ENCODE peak calls at places on chromosomes 5 and 9, in eight cellular contexts. One of them, this sample, is unnamed.

GRCh38 chr9:126527109-126527825 is 86.5 kb upstream of the LMX1B start:
- DNase-seq in stimulated activated CD4-positive, alpha-beta T cell treated with anti-CD3 and anti-CD28 coated beads, Interleukin-12 subunit alpha, Interleukin-12 subunit beta, amount 100 ng/mL, for 24 hours: no peak
- DNase-seq in H9: no peak
- DNase-seq in activated B cell treated with CpG ODN at 0.5 μM for 24 hours: no peak
- DNase-seq in adrenal gland: no peak
- DNase-seq in naive thymus-derived CD4-positive, alpha-beta T cell: no peak
- DNase-seq in GM06990: no peak
- DNase-seq in coronary artery: no peak
- DNase-seq in this sample: no peak

GRCh38 chr5:97142521-97143254 is at the start of gene LIX1:
- DNase-seq in stimulated activated CD4-positive, alpha-beta T cell treated with anti-CD3 and anti-CD28 coated beads, Interleukin-12 subunit alpha, Interleukin-12 subunit beta, amount 100 ng/mL, for 24 hours: no peak
- DNase-seq in H9: peak; percentile 68
- DNase-seq in activated B cell treated with CpG ODN at 0.5 μM for 24 hours: no peak
- DNase-seq in adrenal gland: peak; percentile 63
- DNase-seq in naive thymus-derived CD4-positive, alpha-beta T cell: no peak
- DNase-seq in GM06990: no peak
- DNase-seq in coronary artery: no peak
- DNase-seq in this sample: no peak

GRCh38 chr5:95519681-95520080 is 35.1 kb downstream of the SKIC3 start:
- DNase-seq in stimulated activated CD4-positive, alpha-beta T cell treated with anti-CD3 and anti-CD28 coated beads, Interleukin-12 subunit alpha, Interleukin-12 subunit beta, amount 100 ng/mL, for 24 hours: no peak
- DNase-seq in H9: no peak
- DNase-seq in activated B cell treated with CpG ODN at 0.5 μM for 24 hours: no peak
- DNase-seq in adrenal gland: no peak
- DNase-seq in naive thymus-derived CD4-positive, alpha-beta T cell: no peak
- DNase-seq in GM06990: no peak
- DNase-seq in coronary artery: no peak
- DNase-seq in this sample: no peak

GRCh38 chr9:99349870-99350269 is 127.8 kb downstream of the SEC61B start:
- DNase-seq in stimulated activated CD4-positive, alpha-beta T cell treated with anti-CD3 and anti-CD28 coated beads, Interleukin-12 subunit alpha, Interleukin-12 subunit beta, amount 100 ng/mL, for 24 hours: no peak
- DNase-seq in H9: no peak
- DNase-seq in activated B cell treated with CpG ODN at 0.5 μM for 24 hours: no peak
- DNase-seq in adrenal gland: no peak
- DNase-seq in naive thymus-derived CD4-positive, alpha-beta T cell: no peak
- DNase-seq in GM06990: no peak
- DNase-seq in coronary artery: no peak
- DNase-seq in this sample: no peak

GRCh38 chr9:81410201-81410600 is 279.1 kb downstream of the TLE1 start:
- DNase-seq in stimulated activated CD4-positive, alpha-beta T cell treated with anti-CD3 and anti-CD28 coated beads, Interleukin-12 subunit alpha, Interleukin-12 subunit beta, amount 100 ng/mL, for 24 hours: no peak
- DNase-seq in H9: no peak
- DNase-seq in activated B cell treated with CpG ODN at 0.5 μM for 24 hours: no peak
- DNase-seq in adrenal gland: no peak
- DNase-seq in naive thymus-derived CD4-positive, alpha-beta T cell: no peak
- DNase-seq in GM06990: no peak
- DNase-seq in coronary artery: no peak
- DNase-seq in this sample: peak; percentile 49

GRCh38 chr5:132417889-132418432 is 48.5 kb downstream of the SLC22A5 start:
- DNase-seq in stimulated activated CD4-positive, alpha-beta T cell treated with anti-CD3 and anti-CD28 coated beads, Interleukin-12 subunit alpha, Interleukin-12 subunit beta, amount 100 ng/mL, for 24 hours: no peak
- DNase-seq in H9: no peak
- DNase-seq in activated B cell treated with CpG ODN at 0.5 μM for 24 hours: no peak
- DNase-seq in adrenal gland: no peak
- DNase-seq in naive thymus-derived CD4-positive, alpha-beta T cell: no peak
- DNase-seq in GM06990: no peak
- DNase-seq in coronary artery: no peak
- DNase-seq in this sample: no peak

GRCh38 chr5:60036539-60036938 is 143.0 kb upstream of the PDE4D start:
- DNase-seq in stimulated activated CD4-positive, alpha-beta T cell treated with anti-CD3 and anti-CD28 coated beads, Interleukin-12 subunit alpha, Interleukin-12 subunit beta, amount 100 ng/mL, for 24 hours: no peak
- DNase-seq in H9: no peak
- DNase-seq in activated B cell treated with CpG ODN at 0.5 μM for 24 hours: no peak
- DNase-seq in adrenal gland: no peak
- DNase-seq in naive thymus-derived CD4-positive, alpha-beta T cell: no peak
- DNase-seq in GM06990: no peak
- DNase-seq in coronary artery: no peak
- DNase-seq in this sample: no peak

GRCh38 chr9:79013715-79014610 is 557.8 kb upstream of the TLE4 start:
- DNase-seq in stimulated activated CD4-positive, alpha-beta T cell treated with anti-CD3 and anti-CD28 coated beads, Interleukin-12 subunit alpha, Interleukin-12 subunit beta, amount 100 ng/mL, for 24 hours: no peak
- DNase-seq in H9: no peak
- DNase-seq in activated B cell treated with CpG ODN at 0.5 μM for 24 hours: no peak
- DNase-seq in adrenal gland: no peak
- DNase-seq in naive thymus-derived CD4-positive, alpha-beta T cell: no peak
- DNase-seq in GM06990: no peak
- DNase-seq in coronary artery: no peak
- DNase-seq in this sample: peak; percentile 62

GRCh38 chr5:91955610-91956009 is 572.5 kb upstream of the ARRDC3 start:
- DNase-seq in stimulated activated CD4-positive, alpha-beta T cell treated with anti-CD3 and anti-CD28 coated beads, Interleukin-12 subunit alpha, Interleukin-12 subunit beta, amount 100 ng/mL, for 24 hours: no peak
- DNase-seq in H9: no peak
- DNase-seq in activated B cell treated with CpG ODN at 0.5 μM for 24 hours: no peak
- DNase-seq in adrenal gland: no peak
- DNase-seq in naive thymus-derived CD4-positive, alpha-beta T cell: no peak
- DNase-seq in GM06990: no peak
- DNase-seq in coronary artery: no peak
- DNase-seq in this sample: no peak

GRCh38 chr5:106167766-106168165 is 1503.0 kb downstream of the EFNA5 start:
- DNase-seq in stimulated activated CD4-positive, alpha-beta T cell treated with anti-CD3 and anti-CD28 coated beads, Interleukin-12 subunit alpha, Interleukin-12 subunit beta, amount 100 ng/mL, for 24 hours: no peak
- DNase-seq in H9: no peak
- DNase-seq in activated B cell treated with CpG ODN at 0.5 μM for 24 hours: no peak
- DNase-seq in adrenal gland: no peak
- DNase-seq in naive thymus-derived CD4-positive, alpha-beta T cell: no peak
- DNase-seq in GM06990: no peak
- DNase-seq in coronary artery: no peak
- DNase-seq in this sample: no peak

GRCh38 chr5:180352116-180352975 is 790 bp downstream of the GFPT2 start:
- DNase-seq in stimulated activated CD4-positive, alpha-beta T cell treated with anti-CD3 and anti-CD28 coated beads, Interleukin-12 subunit alpha, Interleukin-12 subunit beta, amount 100 ng/mL, for 24 hours: no peak
- DNase-seq in H9: no peak
- DNase-seq in activated B cell treated with CpG ODN at 0.5 μM for 24 hours: peak; percentile 23
- DNase-seq in adrenal gland: peak; percentile 58
- DNase-seq in naive thymus-derived CD4-positive, alpha-beta T cell: no peak
- DNase-seq in GM06990: no peak
- DNase-seq in coronary artery: no peak
- DNase-seq in this sample: no peak

GRCh38 chr5:126633552-126633951 is 32.8 kb downstream of the PHAX start:
- DNase-seq in stimulated activated CD4-positive, alpha-beta T cell treated with anti-CD3 and anti-CD28 coated beads, Interleukin-12 subunit alpha, Interleukin-12 subunit beta, amount 100 ng/mL, for 24 hours: no peak
- DNase-seq in H9: no peak
- DNase-seq in activated B cell treated with CpG ODN at 0.5 μM for 24 hours: no peak
- DNase-seq in adrenal gland: no peak
- DNase-seq in naive thymus-derived CD4-positive, alpha-beta T cell: no peak
- DNase-seq in GM06990: no peak
- DNase-seq in coronary artery: no peak
- DNase-seq in this sample: no peak

GRCh38 chr9:137321726-137322361 is 19.8 kb upstream of the NRARP start:
- DNase-seq in stimulated activated CD4-positive, alpha-beta T cell treated with anti-CD3 and anti-CD28 coated beads, Interleukin-12 subunit alpha, Interleukin-12 subunit beta, amount 100 ng/mL, for 24 hours: no peak
- DNase-seq in H9: no peak
- DNase-seq in activated B cell treated with CpG ODN at 0.5 μM for 24 hours: no peak
- DNase-seq in adrenal gland: no peak
- DNase-seq in naive thymus-derived CD4-positive, alpha-beta T cell: no peak
- DNase-seq in GM06990: peak; percentile 18
- DNase-seq in coronary artery: no peak
- DNase-seq in this sample: no peak

GRCh38 chr5:96597441-96598020 is 64.6 kb upstream of the CAST start:
- DNase-seq in stimulated activated CD4-positive, alpha-beta T cell treated with anti-CD3 and anti-CD28 coated beads, Interleukin-12 subunit alpha, Interleukin-12 subunit beta, amount 100 ng/mL, for 24 hours: no peak
- DNase-seq in H9: no peak
- DNase-seq in activated B cell treated with CpG ODN at 0.5 μM for 24 hours: no peak
- DNase-seq in adrenal gland: no peak
- DNase-seq in naive thymus-derived CD4-positive, alpha-beta T cell: no peak
- DNase-seq in GM06990: no peak
- DNase-seq in coronary artery: no peak
- DNase-seq in this sample: no peak

GRCh38 chr5:172162348-172162747 is 25.7 kb downstream of the STK10 start:
- DNase-seq in stimulated activated CD4-positive, alpha-beta T cell treated with anti-CD3 and anti-CD28 coated beads, Interleukin-12 subunit alpha, Interleukin-12 subunit beta, amount 100 ng/mL, for 24 hours: no peak
- DNase-seq in H9: no peak
- DNase-seq in activated B cell treated with CpG ODN at 0.5 μM for 24 hours: no peak
- DNase-seq in adrenal gland: no peak
- DNase-seq in naive thymus-derived CD4-positive, alpha-beta T cell: no peak
- DNase-seq in GM06990: no peak
- DNase-seq in coronary artery: no peak
- DNase-seq in this sample: no peak

GRCh38 chr5:15850939-15851341 is 328.7 kb downstream of the MARCHF11 start:
- DNase-seq in stimulated activated CD4-positive, alpha-beta T cell treated with anti-CD3 and anti-CD28 coated beads, Interleukin-12 subunit alpha, Interleukin-12 subunit beta, amount 100 ng/mL, for 24 hours: no peak
- DNase-seq in H9: no peak
- DNase-seq in activated B cell treated with CpG ODN at 0.5 μM for 24 hours: no peak
- DNase-seq in adrenal gland: no peak
- DNase-seq in naive thymus-derived CD4-positive, alpha-beta T cell: no peak
- DNase-seq in GM06990: no peak
- DNase-seq in coronary artery: no peak
- DNase-seq in this sample: no peak

GRCh38 chr5:96809898-96810297 is 2.2 kb upstream of the ERAP1 start:
- DNase-seq in stimulated activated CD4-positive, alpha-beta T cell treated with anti-CD3 and anti-CD28 coated beads, Interleukin-12 subunit alpha, Interleukin-12 subunit beta, amount 100 ng/mL, for 24 hours: peak; percentile 34
- DNase-seq in H9: no peak
- DNase-seq in activated B cell treated with CpG ODN at 0.5 μM for 24 hours: no peak
- DNase-seq in adrenal gland: peak; percentile 73
- DNase-seq in naive thymus-derived CD4-positive, alpha-beta T cell: peak; percentile 39
- DNase-seq in GM06990: no peak
- DNase-seq in coronary artery: no peak
- DNase-seq in this sample: no peak

GRCh38 chr9:35605336-35606137 is 475 bp downstream of the TESK1 start:
- DNase-seq in stimulated activated CD4-positive, alpha-beta T cell treated with anti-CD3 and anti-CD28 coated beads, Interleukin-12 subunit alpha, Interleukin-12 subunit beta, amount 100 ng/mL, for 24 hours: peak; percentile 18
- DNase-seq in H9: no peak
- DNase-seq in activated B cell treated with CpG ODN at 0.5 μM for 24 hours: peak; percentile 42
- DNase-seq in adrenal gland: no peak
- DNase-seq in naive thymus-derived CD4-positive, alpha-beta T cell: peak; percentile 54
- DNase-seq in GM06990: peak; percentile 49
- DNase-seq in coronary artery: peak; percentile 84
- DNase-seq in this sample: no peak

GRCh38 chr5:83547156-83547555 is 75.6 kb downstream of the VCAN start:
- DNase-seq in stimulated activated CD4-positive, alpha-beta T cell treated with anti-CD3 and anti-CD28 coated beads, Interleukin-12 subunit alpha, Interleukin-12 subunit beta, amount 100 ng/mL, for 24 hours: no peak
- DNase-seq in H9: no peak
- DNase-seq in activated B cell treated with CpG ODN at 0.5 μM for 24 hours: no peak
- DNase-seq in adrenal gland: no peak
- DNase-seq in naive thymus-derived CD4-positive, alpha-beta T cell: no peak
- DNase-seq in GM06990: no peak
- DNase-seq in coronary artery: no peak
- DNase-seq in this sample: no peak

GRCh38 chr9:76926324-76926731 is 20.4 kb upstream of the PRUNE2 start:
- DNase-seq in stimulated activated CD4-positive, alpha-beta T cell treated with anti-CD3 and anti-CD28 coated beads, Interleukin-12 subunit alpha, Interleukin-12 subunit beta, amount 100 ng/mL, for 24 hours: no peak
- DNase-seq in H9: no peak
- DNase-seq in activated B cell treated with CpG ODN at 0.5 μM for 24 hours: no peak
- DNase-seq in adrenal gland: no peak
- DNase-seq in naive thymus-derived CD4-positive, alpha-beta T cell: no peak
- DNase-seq in GM06990: no peak
- DNase-seq in coronary artery: no peak
- DNase-seq in this sample: peak; percentile 48

GRCh38 chr5:91182763-91183162 is 200.4 kb downstream of the ARRDC3 start:
- DNase-seq in stimulated activated CD4-positive, alpha-beta T cell treated with anti-CD3 and anti-CD28 coated beads, Interleukin-12 subunit alpha, Interleukin-12 subunit beta, amount 100 ng/mL, for 24 hours: no peak
- DNase-seq in H9: no peak
- DNase-seq in activated B cell treated with CpG ODN at 0.5 μM for 24 hours: no peak
- DNase-seq in adrenal gland: no peak
- DNase-seq in naive thymus-derived CD4-positive, alpha-beta T cell: no peak
- DNase-seq in GM06990: peak; percentile 21
- DNase-seq in coronary artery: no peak
- DNase-seq in this sample: peak; percentile 16

GRCh38 chr9:91714874-91715615 is 235.0 kb downstream of the ROR2 start:
- DNase-seq in stimulated activated CD4-positive, alpha-beta T cell treated with anti-CD3 and anti-CD28 coated beads, Interleukin-12 subunit alpha, Interleukin-12 subunit beta, amount 100 ng/mL, for 24 hours: no peak
- DNase-seq in H9: no peak
- DNase-seq in activated B cell treated with CpG ODN at 0.5 μM for 24 hours: no peak
- DNase-seq in adrenal gland: peak; percentile 37
- DNase-seq in naive thymus-derived CD4-positive, alpha-beta T cell: no peak
- DNase-seq in GM06990: no peak
- DNase-seq in coronary artery: no peak
- DNase-seq in this sample: no peak

GRCh38 chr9:128249914-128250838 is 25.6 kb downstream of the GOLGA2 start:
- DNase-seq in stimulated activated CD4-positive, alpha-beta T cell treated with anti-CD3 and anti-CD28 coated beads, Interleukin-12 subunit alpha, Interleukin-12 subunit beta, amount 100 ng/mL, for 24 hours: peak; percentile 100
- DNase-seq in H9: peak; percentile 96
- DNase-seq in activated B cell treated with CpG ODN at 0.5 μM for 24 hours: peak; percentile 99
- DNase-seq in adrenal gland: peak; percentile 94
- DNase-seq in naive thymus-derived CD4-positive, alpha-beta T cell: peak; percentile 100
- DNase-seq in GM06990: peak; percentile 88
- DNase-seq in coronary artery: no peak
- DNase-seq in this sample: no peak

GRCh38 chr9:87546704-87547103 is 49.0 kb downstream of the DAPK1 start:
- DNase-seq in stimulated activated CD4-positive, alpha-beta T cell treated with anti-CD3 and anti-CD28 coated beads, Interleukin-12 subunit alpha, Interleukin-12 subunit beta, amount 100 ng/mL, for 24 hours: no peak
- DNase-seq in H9: no peak
- DNase-seq in activated B cell treated with CpG ODN at 0.5 μM for 24 hours: no peak
- DNase-seq in adrenal gland: peak; percentile 25
- DNase-seq in naive thymus-derived CD4-positive, alpha-beta T cell: no peak
- DNase-seq in GM06990: no peak
- DNase-seq in coronary artery: no peak
- DNase-seq in this sample: no peak

GRCh38 chr9:78821126-78821822 is 524.3 kb downstream of the PSAT1 start:
- DNase-seq in stimulated activated CD4-positive, alpha-beta T cell treated with anti-CD3 and anti-CD28 coated beads, Interleukin-12 subunit alpha, Interleukin-12 subunit beta, amount 100 ng/mL, for 24 hours: no peak
- DNase-seq in H9: no peak
- DNase-seq in activated B cell treated with CpG ODN at 0.5 μM for 24 hours: no peak
- DNase-seq in adrenal gland: peak; percentile 54
- DNase-seq in naive thymus-derived CD4-positive, alpha-beta T cell: no peak
- DNase-seq in GM06990: no peak
- DNase-seq in coronary artery: no peak
- DNase-seq in this sample: no peak

GRCh38 chr5:138978085-138978484 is 103.0 kb upstream of the LRRTM2 start:
- DNase-seq in stimulated activated CD4-positive, alpha-beta T cell treated with anti-CD3 and anti-CD28 coated beads, Interleukin-12 subunit alpha, Interleukin-12 subunit beta, amount 100 ng/mL, for 24 hours: no peak
- DNase-seq in H9: peak; percentile 2
- DNase-seq in activated B cell treated with CpG ODN at 0.5 μM for 24 hours: no peak
- DNase-seq in adrenal gland: no peak
- DNase-seq in naive thymus-derived CD4-positive, alpha-beta T cell: no peak
- DNase-seq in GM06990: no peak
- DNase-seq in coronary artery: no peak
- DNase-seq in this sample: no peak

GRCh38 chr9:7489018-7489417 is 310.6 kb downstream of the DMAC1 start:
- DNase-seq in stimulated activated CD4-positive, alpha-beta T cell treated with anti-CD3 and anti-CD28 coated beads, Interleukin-12 subunit alpha, Interleukin-12 subunit beta, amount 100 ng/mL, for 24 hours: no peak
- DNase-seq in H9: no peak
- DNase-seq in activated B cell treated with CpG ODN at 0.5 μM for 24 hours: no peak
- DNase-seq in adrenal gland: peak; percentile 62
- DNase-seq in naive thymus-derived CD4-positive, alpha-beta T cell: no peak
- DNase-seq in GM06990: no peak
- DNase-seq in coronary artery: no peak
- DNase-seq in this sample: no peak

GRCh38 chr9:127904888-127905728 is 5.7 kb upstream of the ST6GALNAC6 start:
- DNase-seq in stimulated activated CD4-positive, alpha-beta T cell treated with anti-CD3 and anti-CD28 coated beads, Interleukin-12 subunit alpha, Interleukin-12 subunit beta, amount 100 ng/mL, for 24 hours: no peak
- DNase-seq in H9: no peak
- DNase-seq in activated B cell treated with CpG ODN at 0.5 μM for 24 hours: peak; percentile 39
- DNase-seq in adrenal gland: no peak
- DNase-seq in naive thymus-derived CD4-positive, alpha-beta T cell: peak; percentile 52
- DNase-seq in GM06990: peak; percentile 64
- DNase-seq in coronary artery: peak; percentile 69
- DNase-seq in this sample: no peak

This sample was measured in BJ.